ENCODE peak calls at places on chromosomes 16 and 17, in five cellular contexts. J is A549, L is HepG2, H is K562, T is H1. K is an unnamed sample.

GRCh38 chr17:43881176-43881575 is 26.2 kb downstream of the MPP2 start:
- DNase-seq in J (no peak), L (no peak), H (no peak), T (no peak), K (no peak)

GRCh38 chr17:49739662-49740271 is 24.2 kb downstream of the FAM117A start:
- DNase-seq in J (no peak), L (peak), H (peak), T (no peak), K (peak)

GRCh38 chr16:8936421-8936820 is 27.3 kb downstream of the USP7 start:
- DNase-seq in J (peak), L (peak), H (peak), T (no peak), K (peak)

GRCh38 chr16:89049484-89050118 is 44.1 kb upstream of the ACSF3 start:
- DNase-seq in J (no peak), L (no peak), H (no peak), T (no peak), K (no peak)

GRCh38 chr17:12107905-12108304 is 87.2 kb downstream of the MAP2K4 start:
- DNase-seq in J (no peak), L (no peak), H (no peak), T (no peak), K (peak)

GRCh38 chr16:27634781-27635180 is 84.8 kb downstream of the KATNIP start:
- DNase-seq in J (no peak), L (no peak), H (no peak), T (no peak), K (peak)

GRCh38 chr17:79777166-79777843 is 643 bp upstream of the CBX2 start:
- DNase-seq in J (peak), L (peak), H (peak), T (peak), K (peak)

GRCh38 chr16:56450275-56450889 is 750 bp downstream of the NUDT21 start:
- DNase-seq in J (no peak), L (no peak), H (peak), T (no peak), K (peak)

GRCh38 chr17:42270175-42270545 is 6.0 kb downstream of the STAT5B start:
- DNase-seq in J (no peak), L (no peak), H (no peak), T (no peak), K (no peak)

GRCh38 chr17:42270596-42270995 is 5.6 kb downstream of the STAT5B start:
- DNase-seq in J (no peak), L (no peak), H (no peak), T (no peak), K (no peak)

GRCh38 chr17:42268236-42268635 is 8.0 kb downstream of the STAT5B start:
- DNase-seq in J (no peak), L (no peak), H (no peak), T (no peak), K (no peak)

GRCh38 chr17:42266462-42266861 is 9.7 kb downstream of the STAT5B start:
- DNase-seq in J (no peak), L (no peak), H (no peak), T (no peak), K (no peak)

GRCh38 chr17:42266918-42267766 is 9.0 kb downstream of the STAT5B start:
- DNase-seq in J (peak), L (no peak), H (peak), T (no peak), K (peak)
- H3K4me2 ChIP-seq in J (peak), L (no peak), H (peak), T (no peak), K (peak)

GRCh38 chr16:71883193-71883848 is 661 bp downstream of the ZNF821 start:
- DNase-seq in J (no peak), L (no peak), H (peak), T (peak), K (peak)
- TF ChIP-seq MAFK in J (no peak), L (no peak), H (no peak), T (no peak), K (no peak)

GRCh38 chr17:8865811-8866210 is 1.7 kb downstream of the PIK3R6 start:
- DNase-seq in J (no peak), L (no peak), H (no peak), T (no peak), K (no peak)
- H3K4me2 ChIP-seq in J (no peak), L (no peak), H (no peak), T (no peak), K (no peak)

DNA sequence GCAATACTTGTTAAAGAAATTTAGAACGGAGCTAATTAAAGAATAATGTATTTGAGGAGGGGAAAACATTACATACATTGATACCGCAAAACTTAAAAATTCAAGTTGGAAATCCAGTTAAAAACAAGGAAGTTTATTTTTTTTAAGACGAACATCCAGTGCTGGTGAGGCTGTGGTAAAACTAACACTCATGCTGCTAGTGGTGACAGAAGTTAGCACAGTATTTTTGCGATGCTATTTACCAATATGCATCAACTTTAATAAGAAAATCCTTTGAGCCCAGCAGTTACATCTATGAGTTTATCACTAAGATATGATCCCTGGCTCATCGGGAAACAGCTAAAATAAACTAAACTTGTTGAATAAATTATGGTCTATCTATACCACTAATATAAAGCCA is 31.7 kb downstream of the GSPT1 start:
- DNase-seq in J (no peak), L (no peak), H (no peak), T (no peak), K (no peak)
- TF ChIP-seq MAFK in J (no peak), L (no peak), H (no peak), T (no peak), K (no peak)

DNA sequence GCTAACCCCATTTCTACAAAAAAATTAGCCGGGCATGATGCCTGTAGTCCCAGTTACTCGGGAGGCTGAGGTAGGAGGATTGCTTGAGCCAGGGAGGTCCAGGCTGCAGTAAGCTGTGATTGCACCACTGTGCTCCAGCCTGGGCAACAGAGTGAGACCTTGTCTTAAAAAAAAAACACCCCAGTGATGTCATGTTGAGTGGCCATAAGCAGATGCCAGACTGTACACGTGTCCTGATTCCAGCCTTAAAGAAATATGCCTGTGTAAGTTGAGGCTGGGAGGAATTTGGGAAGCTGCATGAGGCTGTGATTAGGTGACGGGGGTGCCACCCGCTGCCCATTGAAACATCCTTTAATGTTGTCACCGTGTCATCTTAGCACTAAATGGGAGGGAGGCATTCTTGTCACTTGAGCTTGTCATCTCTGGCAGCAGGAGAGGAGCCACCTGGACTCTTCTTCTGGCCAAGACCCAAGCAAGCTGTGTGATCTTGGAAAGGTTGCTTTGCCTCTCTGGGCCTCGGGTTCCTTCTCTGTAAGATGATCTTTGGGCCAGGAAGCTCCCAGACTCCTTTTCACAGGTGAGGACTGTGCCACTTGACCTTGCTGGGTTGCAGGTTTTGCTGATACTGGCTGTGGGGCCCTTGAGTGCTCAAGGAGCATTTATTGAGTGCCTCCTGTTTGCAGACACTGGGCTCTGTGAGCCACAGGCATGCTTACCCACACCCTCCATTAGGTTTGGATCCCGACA is 98.3 kb upstream of the CIBAR2 start:
- DNase-seq in J (no peak), L (no peak), H (no peak), T (no peak), K (peak)
- H3K4me2 ChIP-seq in J (no peak), L (no peak), H (no peak), T (no peak), K (no peak)